ENCODE peak calls at places on chromosomes 12 and 14, in five cellular contexts. O is NB4, A is left ventricle myocardium inferior, C is endothelial cell, Q is mucosa of gallbladder. E is an unnamed sample.
A peak's percentile ranks its signal among the peaks of the same experiment; 100 is the strongest.

GRCh38 chr14:97634786-97635185 is 837.6 kb downstream of the VRK1 start:
- DNase-seq in O (no peak), A (no peak), C (no peak), Q (no peak), E (no peak)

GRCh38 chr12:11941601-11942360 is 129.0 kb upstream of the BCL2L14 start:
- DNase-seq in O (no peak), A (no peak), C (no peak), Q (no peak), E (no peak)

GRCh38 chr14:75519826-75520692 is 2.2 kb upstream of the BATF start:
- DNase-seq in O (no peak), A (no peak), C (no peak), Q (no peak), E (no peak)

GRCh38 chr12:123143753-123144461 is 7.0 kb downstream of the PITPNM2 start:
- DNase-seq in O (no peak), A (no peak), C (no peak), Q (no peak), E (no peak)

GRCh38 chr12:6183689-6184441 is 16.3 kb upstream of the CD9 start:
- DNase-seq in O (no peak), A (no peak), C (no peak), Q (peak; percentile 70), E (no peak)

GRCh38 chr12:117032593-117033381 is 66.4 kb downstream of the TESC start:
- DNase-seq in O (no peak), A (no peak), C (no peak), Q (no peak), E (peak; percentile 84)

GRCh38 chr12:127810026-127810425 is 456.9 kb upstream of the TMEM132C start:
- DNase-seq in O (peak; percentile 43), A (no peak), C (no peak), Q (no peak), E (no peak)

GRCh38 chr14:105446971-105447370 is 27.3 kb downstream of the MTA1 start:
- DNase-seq in O (no peak), A (no peak), C (no peak), Q (no peak), E (no peak)

GRCh38 chr12:11765421-11765816 is 115.9 kb downstream of the ETV6 start:
- DNase-seq in O (no peak), A (no peak), C (no peak), Q (no peak), E (no peak)

GRCh38 chr12:129840145-129840884 is 63.5 kb downstream of the TMEM132D start:
- DNase-seq in O (no peak), A (no peak), C (no peak), Q (no peak), E (no peak)

GRCh38 chr14:95217391-95217900 is 60.1 kb upstream of the DICER1 start:
- DNase-seq in O (no peak), A (no peak), C (no peak), Q (no peak), E (no peak)

GRCh38 chr12:122182887-122183587 is at the start of gene LRRC43:
- DNase-seq in O (peak; percentile 66), A (no peak), C (peak; percentile 59), Q (peak; percentile 22), E (no peak)

GRCh38 chr12:5587701-5588100 is 155.8 kb downstream of the NTF3 start:
- DNase-seq in O (no peak), A (no peak), C (no peak), Q (no peak), E (no peak)

GRCh38 chr14:54133896-54134295 is 177.3 kb upstream of the BMP4 start:
- DNase-seq in O (peak; percentile 1), A (no peak), C (no peak), Q (peak; percentile 14), E (no peak)

GRCh38 chr12:114399664-114400211 is 6.2 kb downstream of the TBX5 start:
- DNase-seq in O (no peak), A (no peak), C (peak; percentile 78), Q (no peak), E (no peak)

GRCh38 chr12:25764892-25765291 is 193.6 kb upstream of the RASSF8 start:
- DNase-seq in O (no peak), A (no peak), C (no peak), Q (no peak), E (no peak)

GRCh38 chr14:50388256-50388931 is 8.3 kb downstream of the CDKL1 start:
- DNase-seq in O (no peak), A (no peak), C (no peak), Q (peak; percentile 71), E (no peak)

GRCh38 chr14:70660967-70661871 is 19.5 kb downstream of the TTC9 start:
- DNase-seq in O (no peak), A (no peak), C (no peak), Q (peak; percentile 37), E (no peak)

GRCh38 chr12:70719672-70720420 is 82.6 kb upstream of the PTPRB start:
- DNase-seq in O (peak; percentile 34), A (peak; percentile 23), C (peak; percentile 74), Q (peak; percentile 32), E (peak; percentile 69)

GRCh38 chr14:88559852-88560251 is 3.0 kb upstream of the ZC3H14 start:
- DNase-seq in O (peak; percentile 27), A (no peak), C (no peak), Q (no peak), E (no peak)

GRCh38 chr14:30468354-30468753 is 90.6 kb upstream of the G2E3 start:
- DNase-seq in O (no peak), A (no peak), C (no peak), Q (no peak), E (no peak)

GRCh38 chr14:68777644-68778043 is 15.2 kb downstream of the ZFP36L1 start:
- DNase-seq in O (no peak), A (no peak), C (no peak), Q (no peak), E (no peak)

GRCh38 chr14:50804181-50804721 is 26.7 kb downstream of the NIN start:
- DNase-seq in O (no peak), A (no peak), C (no peak), Q (no peak), E (no peak)

GRCh38 chr14:68974759-68975347 is 4.2 kb downstream of the ACTN1 start:
- DNase-seq in O (no peak), A (no peak), C (no peak), Q (no peak), E (no peak)

GRCh38 chr12:123111498-123112165 is 39.3 kb downstream of the PITPNM2 start:
- DNase-seq in O (peak; percentile 57), A (no peak), C (no peak), Q (no peak), E (no peak)

GRCh38 chr12:109458771-109459208 is 18.3 kb downstream of the KCTD10 start:
- DNase-seq in O (no peak), A (no peak), C (no peak), Q (no peak), E (no peak)

GRCh38 chr12:4562034-4562657 is at the start of gene DYRK4:
- DNase-seq in O (no peak), A (peak; percentile 86), C (peak; percentile 80), Q (peak; percentile 89), E (no peak)

GRCh38 chr12:88108021-88108420 is 33.9 kb downstream of the CEP290 start:
- DNase-seq in O (no peak), A (no peak), C (no peak), Q (no peak), E (no peak)

GRCh38 chr12:1886396-1887008 is 31.9 kb downstream of the CACNA2D4 start:
- DNase-seq in O (no peak), A (no peak), C (no peak), Q (no peak), E (no peak)

GRCh38 chr12:107760207-107760816 is 625 bp downstream of the PRDM4 start:
- DNase-seq in O (peak; percentile 61), A (no peak), C (peak; percentile 28), Q (peak; percentile 20), E (peak; percentile 67)

GRCh38 chr12:109460538-109460937 is 16.6 kb downstream of the KCTD10 start:
- DNase-seq in O (no peak), A (no peak), C (no peak), Q (no peak), E (no peak)

GRCh38 chr12:105020241-105020962 is 34.3 kb downstream of the NOPCHAP1 start:
- DNase-seq in O (no peak), A (no peak), C (no peak), Q (no peak), E (no peak)

GRCh38 chr14:76613616-76614015 is 147.7 kb upstream of the VASH1 start:
- DNase-seq in O (no peak), A (no peak), C (no peak), Q (no peak), E (no peak)

GRCh38 chr12:72209096-72209495 is 63.1 kb upstream of the TRHDE start:
- DNase-seq in O (no peak), A (no peak), C (no peak), Q (no peak), E (no peak)

GRCh38 chr12:57846577-57847319 is at the start of gene CTDSP2:
- DNase-seq in O (peak; percentile 99), A (peak; percentile 100), C (peak; percentile 98), Q (peak; percentile 99), E (peak; percentile 96)

GRCh38 chr12:128258866-128259555 is 8.0 kb upstream of the TMEM132C start:
- DNase-seq in O (no peak), A (no peak), C (no peak), Q (no peak), E (no peak)

GRCh38 chr12:6392499-6392898 is 8.5 kb downstream of the LTBR start:
- DNase-seq in O (peak; percentile 67), A (no peak), C (no peak), Q (peak; percentile 73), E (no peak)

GRCh38 chr14:23577710-23578392 is 739 bp downstream of the JPH4 start:
- DNase-seq in O (no peak), A (no peak), C (no peak), Q (no peak), E (no peak)

GRCh38 chr14:54814076-54814475 is 88.5 kb downstream of the GCH1 start:
- DNase-seq in O (peak; percentile 44), A (no peak), C (no peak), Q (no peak), E (peak; percentile 86)

E was measured in Karpas-422.